ENCODE peak calls at places on chromosomes 4 and X, in five cellular contexts. One of them, this sample, is unnamed.

GRCh38 chr4:108072300-108072699 is 82.6 kb downstream of the HADH start:
- DNase-seq in GM12878: peak; percentile 38
- DNase-seq in NT2/D1: no peak
- DNase-seq in HepG2: no peak
- DNase-seq in H1: no peak
- DNase-seq in this sample: peak; percentile 24

GRCh38 chr4:38013461-38014366 is 53.5 kb downstream of the PTTG2 start:
- DNase-seq in GM12878: no peak
- DNase-seq in NT2/D1: no peak
- DNase-seq in HepG2: no peak
- DNase-seq in H1: no peak
- DNase-seq in this sample: no peak

GRCh38 chr4:150130953-150131352 is 52.7 kb downstream of the DCLK2 start:
- DNase-seq in GM12878: no peak
- DNase-seq in NT2/D1: no peak
- DNase-seq in HepG2: no peak
- DNase-seq in H1: no peak
- DNase-seq in this sample: no peak

GRCh38 chrX:68801737-68802290 is 27.0 kb upstream of the EFNB1 start:
- DNase-seq in GM12878: no peak
- DNase-seq in NT2/D1: no peak
- DNase-seq in HepG2: no peak
- DNase-seq in H1: no peak
- DNase-seq in this sample: no peak

GRCh38 chrX:57821703-57822375 is 88.4 kb downstream of the ZXDA start:
- DNase-seq in GM12878: peak; percentile 13
- DNase-seq in NT2/D1: peak; percentile 60
- DNase-seq in HepG2: peak; percentile 43
- DNase-seq in H1: no peak
- DNase-seq in this sample: peak; percentile 34

GRCh38 chr4:169314906-169315305 is 44.1 kb upstream of the SH3RF1 start:
- DNase-seq in GM12878: no peak
- DNase-seq in NT2/D1: no peak
- DNase-seq in HepG2: peak; percentile 91
- DNase-seq in H1: no peak
- DNase-seq in this sample: peak; percentile 61

GRCh38 chrX:128928636-128929035 is 594.7 kb downstream of the SMARCA1 start:
- DNase-seq in GM12878: no peak
- DNase-seq in NT2/D1: no peak
- DNase-seq in HepG2: no peak
- DNase-seq in H1: no peak
- DNase-seq in this sample: no peak

GRCh38 chr4:5019274-5019673 is at the start of gene CYTL1:
- DNase-seq in GM12878: no peak
- DNase-seq in NT2/D1: no peak
- DNase-seq in HepG2: no peak
- DNase-seq in H1: peak; percentile 70
- DNase-seq in this sample: no peak

GRCh38 chr4:15781427-15782095 is 3.4 kb downstream of the CD38 start:
- DNase-seq in GM12878: peak; percentile 68
- DNase-seq in NT2/D1: no peak
- DNase-seq in HepG2: no peak
- DNase-seq in H1: no peak
- DNase-seq in this sample: no peak

GRCh38 chrX:100946521-100946920 is 17.8 kb upstream of the XKRX start:
- DNase-seq in GM12878: no peak
- DNase-seq in NT2/D1: no peak
- DNase-seq in HepG2: no peak
- DNase-seq in H1: no peak
- DNase-seq in this sample: no peak

GRCh38 chr4:100391913-100392312 is 125.9 kb downstream of the EMCN start:
- DNase-seq in GM12878: no peak
- DNase-seq in NT2/D1: no peak
- DNase-seq in HepG2: no peak
- DNase-seq in H1: no peak
- DNase-seq in this sample: no peak

GRCh38 chrX:136353519-136354095 is 52.8 kb downstream of the ADGRG4 start:
- DNase-seq in GM12878: no peak
- DNase-seq in NT2/D1: no peak
- DNase-seq in HepG2: no peak
- DNase-seq in H1: no peak
- DNase-seq in this sample: no peak

GRCh38 chrX:108165349-108166111 is 74.0 kb downstream of the ATG4A start:
- DNase-seq in GM12878: no peak
- DNase-seq in NT2/D1: peak; percentile 33
- DNase-seq in HepG2: peak; percentile 33
- DNase-seq in H1: peak; percentile 45
- DNase-seq in this sample: peak; percentile 74

GRCh38 chr4:8060632-8061031 is 98.0 kb downstream of the ABLIM2 start:
- DNase-seq in GM12878: no peak
- DNase-seq in NT2/D1: no peak
- DNase-seq in HepG2: no peak
- DNase-seq in H1: no peak
- DNase-seq in this sample: no peak

GRCh38 chr4:124329134-124329533 is 383.4 kb downstream of the ANKRD50 start:
- DNase-seq in GM12878: no peak
- DNase-seq in NT2/D1: no peak
- DNase-seq in HepG2: no peak
- DNase-seq in H1: no peak
- DNase-seq in this sample: no peak

GRCh38 chrX:49878128-49878833 is 1.0 kb upstream of the USP27X start:
- DNase-seq in GM12878: no peak
- DNase-seq in NT2/D1: no peak
- DNase-seq in HepG2: no peak
- DNase-seq in H1: no peak
- DNase-seq in this sample: no peak

GRCh38 chrX:13597928-13598327 is 28.5 kb downstream of the EGFL6 start:
- DNase-seq in GM12878: no peak
- DNase-seq in NT2/D1: no peak
- DNase-seq in HepG2: no peak
- DNase-seq in H1: no peak
- DNase-seq in this sample: no peak

GRCh38 chr4:153151535-153152452 is 52.4 kb upstream of the TRIM2 start:
- DNase-seq in GM12878: no peak
- DNase-seq in NT2/D1: no peak
- DNase-seq in HepG2: no peak
- DNase-seq in H1: peak; percentile 95
- DNase-seq in this sample: peak; percentile 72

GRCh38 chrX:107625776-107626175 is 2.5 kb upstream of the PRPS1 start:
- DNase-seq in GM12878: no peak
- DNase-seq in NT2/D1: no peak
- DNase-seq in HepG2: no peak
- DNase-seq in H1: no peak
- DNase-seq in this sample: no peak

GRCh38 chr4:16377887-16378286 is 151.6 kb upstream of the TAPT1 start:
- DNase-seq in GM12878: no peak
- DNase-seq in NT2/D1: peak; percentile 48
- DNase-seq in HepG2: no peak
- DNase-seq in H1: no peak
- DNase-seq in this sample: no peak

GRCh38 chrX:77893713-77894112 is 1.5 kb downstream of the MAGT1 start:
- DNase-seq in GM12878: no peak
- DNase-seq in NT2/D1: no peak
- DNase-seq in HepG2: no peak
- DNase-seq in H1: no peak
- DNase-seq in this sample: no peak

GRCh38 chr4:103076777-103077347 is 301 bp upstream of the SLC9B2 start:
- DNase-seq in GM12878: no peak
- DNase-seq in NT2/D1: no peak
- DNase-seq in HepG2: no peak
- DNase-seq in H1: no peak
- DNase-seq in this sample: no peak

GRCh38 chr4:6620891-6621555 is 19.5 kb upstream of the MRFAP1 start:
- DNase-seq in GM12878: no peak
- DNase-seq in NT2/D1: no peak
- DNase-seq in HepG2: peak; percentile 20
- DNase-seq in H1: no peak
- DNase-seq in this sample: no peak

GRCh38 chr4:1084394-1084793 is 29.0 kb downstream of the RNF212 start:
- DNase-seq in GM12878: no peak
- DNase-seq in NT2/D1: no peak
- DNase-seq in HepG2: no peak
- DNase-seq in H1: no peak
- DNase-seq in this sample: no peak

GRCh38 chrX:9700555-9700954 is 65.1 kb downstream of the GPR143 start:
- DNase-seq in GM12878: no peak
- DNase-seq in NT2/D1: no peak
- DNase-seq in HepG2: no peak
- DNase-seq in H1: peak; percentile 60
- DNase-seq in this sample: no peak

GRCh38 chr4:17583944-17584343 is 6.9 kb downstream of the LAP3 start:
- DNase-seq in GM12878: no peak
- DNase-seq in NT2/D1: no peak
- DNase-seq in HepG2: no peak
- DNase-seq in H1: no peak
- DNase-seq in this sample: no peak

GRCh38 chrX:148380614-148381561 is 119.5 kb upstream of the AFF2 start:
- DNase-seq in GM12878: peak; percentile 55
- DNase-seq in NT2/D1: no peak
- DNase-seq in HepG2: no peak
- DNase-seq in H1: no peak
- DNase-seq in this sample: no peak

GRCh38 chr4:145887241-145887964 is 51.2 kb downstream of the ZNF827 start:
- DNase-seq in GM12878: no peak
- DNase-seq in NT2/D1: no peak
- DNase-seq in HepG2: no peak
- DNase-seq in H1: no peak
- DNase-seq in this sample: no peak

GRCh38 chr4:140257461-140258305 is 103.7 kb upstream of the MAML3 start:
- DNase-seq in GM12878: no peak
- DNase-seq in NT2/D1: no peak
- DNase-seq in HepG2: no peak
- DNase-seq in H1: no peak
- DNase-seq in this sample: no peak

GRCh38 chr4:108560624-108561023 is 59.8 kb upstream of the RPL34 start:
- DNase-seq in GM12878: no peak
- DNase-seq in NT2/D1: no peak
- DNase-seq in HepG2: no peak
- DNase-seq in H1: no peak
- DNase-seq in this sample: no peak

GRCh38 chrX:67545772-67546495 is 2.1 kb downstream of the AR start:
- DNase-seq in GM12878: no peak
- DNase-seq in NT2/D1: no peak
- DNase-seq in HepG2: no peak
- DNase-seq in H1: peak; percentile 50
- DNase-seq in this sample: no peak

GRCh38 chr4:119736559-119736958 is 108.0 kb upstream of the PDE5A start:
- DNase-seq in GM12878: no peak
- DNase-seq in NT2/D1: no peak
- DNase-seq in HepG2: no peak
- DNase-seq in H1: no peak
- DNase-seq in this sample: no peak
- TF ChIP-seq SUZ12 in GM12878: no peak
- TF ChIP-seq SUZ12 in NT2/D1: no peak
- TF ChIP-seq SUZ12 in HepG2: no peak
- TF ChIP-seq SUZ12 in H1: no peak
- TF ChIP-seq SUZ12 in this sample: no peak

GRCh38 chr4:53461244-53461643 is 83.8 kb downstream of the FIP1L1 start:
- DNase-seq in GM12878: no peak
- DNase-seq in NT2/D1: no peak
- DNase-seq in HepG2: no peak
- DNase-seq in H1: no peak
- DNase-seq in this sample: no peak
- TF ChIP-seq SUZ12 in GM12878: no peak
- TF ChIP-seq SUZ12 in NT2/D1: no peak
- TF ChIP-seq SUZ12 in HepG2: no peak
- TF ChIP-seq SUZ12 in H1: no peak
- TF ChIP-seq SUZ12 in this sample: no peak

GRCh38 chr4:158624889-158625478 is 46.7 kb downstream of the C4orf46 start:
- DNase-seq in GM12878: peak; percentile 11
- DNase-seq in NT2/D1: peak; percentile 42
- DNase-seq in HepG2: peak; percentile 53
- DNase-seq in H1: no peak
- DNase-seq in this sample: peak; percentile 35
- TF ChIP-seq SUZ12 in GM12878: no peak
- TF ChIP-seq SUZ12 in NT2/D1: no peak
- TF ChIP-seq SUZ12 in HepG2: no peak
- TF ChIP-seq SUZ12 in H1: no peak
- TF ChIP-seq SUZ12 in this sample: no peak

DNA sequence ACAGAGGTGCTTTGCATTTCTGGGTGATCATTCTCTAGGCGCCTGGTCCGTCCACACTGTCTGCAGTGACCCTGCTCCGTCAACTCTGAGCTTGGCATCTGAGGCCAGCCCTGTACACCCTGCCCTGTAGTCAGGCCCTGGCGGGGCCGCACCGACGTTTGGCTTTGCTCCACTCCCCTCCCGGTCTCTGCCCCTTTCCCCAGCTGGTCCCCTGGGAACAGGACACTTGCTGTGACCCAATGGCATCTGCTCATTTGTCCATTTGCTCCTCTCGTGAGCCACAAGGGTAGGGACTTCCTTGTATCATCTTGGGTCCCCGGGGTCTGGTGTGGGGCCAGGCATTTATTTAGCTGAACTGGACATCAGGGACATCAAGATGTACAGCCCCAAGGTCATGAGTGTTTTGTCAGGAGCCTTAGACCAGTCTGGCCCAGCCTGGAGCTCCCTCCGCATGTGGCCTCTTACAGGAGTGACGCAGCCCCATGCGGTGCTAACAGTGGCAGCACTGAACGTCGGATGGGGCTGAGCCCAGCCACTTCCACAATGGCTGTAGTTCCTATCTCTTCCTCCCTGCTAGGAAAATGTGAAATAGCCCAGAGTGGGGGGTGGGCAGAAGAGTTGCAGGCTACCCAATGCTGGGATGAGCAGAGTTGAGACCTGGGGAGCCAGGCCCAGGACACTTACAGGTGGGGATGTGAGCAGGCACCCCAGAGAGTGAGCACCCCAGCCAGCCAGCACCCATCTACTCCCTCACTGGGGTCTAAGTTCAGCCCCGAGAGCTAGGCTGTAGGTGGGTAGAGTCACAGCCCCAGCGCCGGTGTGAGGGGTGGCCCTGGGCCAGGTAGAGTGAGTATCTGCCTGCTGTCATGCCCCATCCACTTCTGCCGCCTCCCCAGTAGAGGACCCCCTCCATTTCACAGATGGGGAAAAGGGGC is 2.0 kb upstream of the SH3BP2 start:
- DNase-seq in GM12878: no peak
- DNase-seq in NT2/D1: no peak
- DNase-seq in HepG2: no peak
- DNase-seq in H1: no peak
- DNase-seq in this sample: no peak
- TF ChIP-seq SUZ12 in GM12878: no peak
- TF ChIP-seq SUZ12 in NT2/D1: no peak
- TF ChIP-seq SUZ12 in HepG2: no peak
- TF ChIP-seq SUZ12 in H1: no peak
- TF ChIP-seq SUZ12 in this sample: no peak

DNA sequence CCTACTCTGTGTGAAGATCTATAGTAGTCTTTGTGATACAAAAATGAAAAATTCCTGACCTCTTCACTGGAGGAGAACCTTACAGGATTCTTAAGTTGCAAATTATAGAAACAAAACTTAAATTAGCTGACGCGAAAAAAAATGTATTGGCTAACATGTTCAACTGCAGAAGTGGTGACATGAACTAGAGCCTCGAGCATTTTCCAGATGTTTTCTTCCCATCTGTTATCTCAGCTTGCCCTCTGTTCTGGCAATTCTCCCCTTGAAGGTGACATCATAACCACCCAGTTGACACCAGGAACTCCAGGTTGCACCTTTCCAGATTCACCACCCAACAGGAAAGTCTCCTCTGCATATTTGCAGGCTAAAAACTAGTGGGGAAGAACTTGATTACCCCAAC is 222.4 kb downstream of the KDR start:
- DNase-seq in GM12878: no peak
- DNase-seq in NT2/D1: no peak
- DNase-seq in HepG2: no peak
- DNase-seq in H1: no peak
- DNase-seq in this sample: no peak
- TF ChIP-seq SUZ12 in GM12878: no peak
- TF ChIP-seq SUZ12 in NT2/D1: no peak
- TF ChIP-seq SUZ12 in HepG2: no peak
- TF ChIP-seq SUZ12 in H1: no peak
- TF ChIP-seq SUZ12 in this sample: no peak